ENCODE peak calls at places on chromosomes 2 and 18, in seven cellular contexts. X is hepatocyte; F is psoas muscle; R is mammary epithelial cell; E is effector memory CD4-positive, alpha-beta T cell; G is transverse colon; W is PC-3. A is an unnamed sample. For H3K4me1, the result is how much of the 10 kb centered on the place peaks cover.

GRCh38 chr2:185738679-185739472 is at the start of gene FSIP2:
- DNase-seq in X (peak), F (peak), R (peak), E (no peak), G (peak), W (peak), A (peak)

GRCh38 chr2:38907743-38908562 is 18.3 kb downstream of the ARHGEF33 start:
- DNase-seq in X (no peak), F (no peak), R (peak), E (no peak), G (no peak), W (peak), A (no peak)

GRCh38 chr2:35819053-35819452 is 536.5 kb upstream of the CRIM1 start:
- DNase-seq in X (no peak), F (no peak), R (no peak), E (no peak), G (no peak), W (no peak), A (no peak)

GRCh38 chr2:102186676-102187190 is at the start of gene IL1RL2:
- DNase-seq in X (peak), F (no peak), R (peak), E (no peak), G (peak), W (no peak), A (no peak)

GRCh38 chr2:28393115-28393836 is 618 bp downstream of the FOSL2 start:
- DNase-seq in X (peak), F (peak), R (peak), E (peak), G (peak), W (peak), A (peak)

GRCh38 chr2:175931751-175932295 is 70.2 kb downstream of the LNPK start:
- DNase-seq in X (peak), F (no peak), R (no peak), E (no peak), G (no peak), W (no peak), A (no peak)

GRCh38 chr2:228657807-228658402 is 476.4 kb upstream of the SPHKAP start:
- DNase-seq in X (peak), F (no peak), R (peak), E (no peak), G (no peak), W (peak), A (no peak)

GRCh38 chr2:74095629-74096028 is 52.1 kb downstream of the BOLA3 start:
- DNase-seq in X (peak), F (no peak), R (no peak), E (no peak), G (no peak), W (no peak), A (no peak)

GRCh38 chr2:73827018-73827417 is 1.7 kb upstream of the STAMBP start:
- DNase-seq in X (peak), F (no peak), R (peak), E (no peak), G (no peak), W (peak), A (no peak)

GRCh38 chr2:84807063-84807485 is 73.8 kb downstream of the TRABD2A start:
- DNase-seq in X (peak), F (no peak), R (peak), E (no peak), G (peak), W (peak), A (peak)

GRCh38 chr18:2644535-2644934 is 11.0 kb upstream of the SMCHD1 start:
- DNase-seq in X (no peak), F (no peak), R (no peak), E (no peak), G (no peak), W (no peak), A (no peak)

GRCh38 chr18:66548747-66549146 is 55.1 kb downstream of the CDH19 start:
- DNase-seq in X (no peak), F (no peak), R (no peak), E (no peak), G (no peak), W (peak), A (no peak)

GRCh38 chr2:112181571-112182290 is 43.5 kb downstream of the FBLN7 start:
- DNase-seq in X (peak), F (no peak), R (no peak), E (peak), G (no peak), W (no peak), A (no peak)

GRCh38 chr18:79794851-79795250 is 2.9 kb upstream of the KCNG2 start:
- DNase-seq in X (no peak), F (peak), R (no peak), E (no peak), G (no peak), W (no peak), A (peak)

GRCh38 chr18:68455229-68455603 is 259.7 kb downstream of the TMX3 start:
- DNase-seq in X (no peak), F (no peak), R (no peak), E (no peak), G (no peak), W (no peak), A (no peak)

GRCh38 chr2:206145665-206146064 is 13.6 kb downstream of the NDUFS1 start:
- DNase-seq in X (no peak), F (no peak), R (no peak), E (no peak), G (no peak), W (no peak), A (no peak)

GRCh38 chr2:156986339-156986988 is 271.0 kb upstream of the GALNT5 start:
- DNase-seq in X (peak), F (no peak), R (no peak), E (no peak), G (no peak), W (peak), A (no peak)

GRCh38 chr2:11579867-11580659 is 46.2 kb downstream of the GREB1 start:
- DNase-seq in X (no peak), F (no peak), R (no peak), E (no peak), G (no peak), W (no peak), A (no peak)

GRCh38 chr18:63570721-63571120 is 16.4 kb upstream of the SERPINB13 start:
- DNase-seq in X (no peak), F (no peak), R (no peak), E (no peak), G (no peak), W (no peak), A (no peak)

GRCh38 chr2:233380132-233381012 is 26.1 kb downstream of the DGKD start:
- DNase-seq in X (no peak), F (no peak), R (no peak), E (no peak), G (no peak), W (no peak), A (no peak)

GRCh38 chr18:50158866-50159653 is 35.9 kb downstream of the MYO5B start:
- DNase-seq in X (peak), F (no peak), R (peak), E (no peak), G (peak), W (peak), A (peak)

GRCh38 chr2:27075219-27075871 is 3.1 kb upstream of the EMILIN1 start:
- DNase-seq in X (no peak), F (peak), R (no peak), E (peak), G (peak), W (no peak), A (peak)

GRCh38 chr2:75416420-75417342 is 144.1 kb downstream of the EVA1A start:
- DNase-seq in X (peak), F (no peak), R (no peak), E (no peak), G (no peak), W (no peak), A (no peak)

GRCh38 chr2:27431395-27431794 is 3.0 kb downstream of the NRBP1 start:
- DNase-seq in X (no peak), F (no peak), R (peak), E (no peak), G (no peak), W (peak), A (peak)

GRCh38 chr2:236834284-236834683 is 251.4 kb upstream of the COPS8 start:
- DNase-seq in X (no peak), F (no peak), R (no peak), E (no peak), G (no peak), W (no peak), A (peak)

GRCh38 chr2:73091696-73092095 is 20.2 kb upstream of the SFXN5 start:
- DNase-seq in X (no peak), F (no peak), R (no peak), E (no peak), G (no peak), W (no peak), A (no peak)

GRCh38 chr2:36479406-36479805 is 118.6 kb downstream of the FEZ2 start:
- DNase-seq in X (no peak), F (no peak), R (no peak), E (no peak), G (no peak), W (no peak), A (no peak)

GRCh38 chr18:54209471-54210180 is 14.8 kb downstream of the MBD2 start:
- DNase-seq in X (no peak), F (no peak), R (peak), E (no peak), G (no peak), W (no peak), A (no peak)

GRCh38 chr2:58045580-58046334 is 849 bp upstream of the VRK2 start:
- DNase-seq in X (no peak), F (peak), R (no peak), E (no peak), G (no peak), W (no peak), A (peak)

GRCh38 chr2:55901322-55901721 is 22.3 kb downstream of the EFEMP1 start:
- DNase-seq in X (peak), F (no peak), R (peak), E (no peak), G (no peak), W (peak), A (peak)

GRCh38 chr18:37639846-37640245 is 74.2 kb upstream of the CELF4 start:
- DNase-seq in X (no peak), F (no peak), R (no peak), E (no peak), G (no peak), W (no peak), A (no peak)

GRCh38 chr2:46362667-46363012 is 65.4 kb downstream of the EPAS1 start:
- DNase-seq in X (no peak), F (no peak), R (no peak), E (no peak), G (no peak), W (no peak), A (no peak)

GRCh38 chr2:165293439-165294420 is 54.5 kb downstream of the SCN2A start:
- DNase-seq in X (peak), F (no peak), R (peak), E (peak), G (peak), W (peak), A (peak)

GRCh38 chr2:63712748-63713147 is 124.0 kb downstream of the MDH1 start:
- DNase-seq in X (no peak), F (peak), R (peak), E (no peak), G (no peak), W (no peak), A (no peak)

GRCh38 chr18:77944533-77944932 is 694.9 kb downstream of the GALR1 start:
- DNase-seq in X (no peak), F (no peak), R (no peak), E (no peak), G (no peak), W (no peak), A (no peak)
- H3K4me1 ChIP-seq in X (under half), F (under half), R (under half), E (under half), G (under half), W (under half), A (under half)

DNA sequence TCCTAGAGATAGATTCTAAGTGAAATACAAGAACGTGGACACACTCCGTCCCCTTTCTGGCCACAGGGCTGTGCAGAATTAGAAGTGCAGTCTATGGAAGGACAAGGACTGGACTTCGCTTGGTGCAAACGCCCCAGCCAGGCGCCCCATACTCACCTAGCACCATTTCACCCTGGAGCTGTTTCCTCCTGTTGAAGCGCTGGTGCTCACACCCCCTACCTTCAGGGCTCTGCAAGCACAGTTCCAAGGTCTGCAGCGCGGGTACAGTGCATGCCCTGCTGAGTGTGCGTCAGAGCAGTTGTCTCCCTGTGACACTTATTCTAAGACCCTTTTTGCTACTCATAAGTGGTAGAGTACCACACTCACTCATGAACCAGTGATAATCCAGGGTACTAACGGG is 3.0 kb downstream of the HPCAL1 start:
- DNase-seq in X (peak), F (no peak), R (no peak), E (no peak), G (peak), W (peak), A (peak)
- H3K4me1 ChIP-seq in X (under half), F (under half), R (under half), E (half or more), G (under half), W (under half), A (under half)

DNA sequence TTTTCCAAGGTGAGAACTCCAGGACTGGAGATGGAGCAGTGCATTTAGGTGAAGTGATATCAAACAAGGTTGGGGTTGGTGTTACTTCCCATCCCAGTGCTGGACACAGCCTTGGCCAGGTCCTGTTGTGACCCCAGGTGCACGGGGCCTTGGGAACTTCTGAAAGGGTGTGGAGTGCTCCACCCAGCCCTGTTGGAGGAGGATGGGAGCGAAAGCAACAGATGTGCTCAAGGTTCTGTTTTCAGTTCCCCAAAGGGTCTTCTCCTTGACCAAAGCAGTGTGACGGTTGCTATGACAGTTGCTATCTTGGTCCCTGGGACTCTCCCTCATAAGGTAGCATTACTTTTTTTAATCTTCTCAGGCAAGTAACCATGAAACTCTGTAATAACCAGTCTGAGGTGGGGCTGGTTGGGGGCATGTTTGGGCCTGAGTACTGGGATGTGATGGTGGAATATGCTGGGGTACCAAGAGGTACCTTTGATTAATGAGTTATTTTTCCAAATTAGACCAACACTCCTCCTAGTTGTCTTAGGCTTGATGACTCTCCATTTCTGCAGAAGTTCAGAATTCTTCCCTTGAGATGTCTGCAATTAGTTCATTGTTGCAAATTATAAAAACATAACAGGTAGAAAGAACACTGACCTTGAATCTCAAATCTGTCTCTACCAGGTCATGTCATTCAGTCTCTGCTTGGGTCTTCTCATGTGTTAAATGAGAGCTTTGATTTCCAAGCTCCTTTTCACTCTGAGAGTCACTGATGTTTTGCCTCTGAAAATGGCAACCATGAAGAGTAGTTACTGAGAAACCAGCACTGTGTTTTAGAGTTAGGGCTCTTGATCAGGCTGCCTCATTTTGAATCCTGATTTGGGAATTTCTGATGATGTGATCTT is 154.5 kb downstream of the RPIA start:
- DNase-seq in X (no peak), F (no peak), R (no peak), E (no peak), G (peak), W (no peak), A (no peak)
- H3K4me1 ChIP-seq in X (under half), F (under half), R (under half), E (under half), G (under half), W (under half), A (under half)

GRCh38 chr2:187900023-187900422 is 345.8 kb upstream of the TFPI start:
- DNase-seq in X (no peak), F (no peak), R (peak), E (no peak), G (no peak), W (no peak), A (no peak)
- H3K4me1 ChIP-seq in X (under half), F (under half), R (under half), E (under half), G (under half), W (under half), A (under half)

DNA sequence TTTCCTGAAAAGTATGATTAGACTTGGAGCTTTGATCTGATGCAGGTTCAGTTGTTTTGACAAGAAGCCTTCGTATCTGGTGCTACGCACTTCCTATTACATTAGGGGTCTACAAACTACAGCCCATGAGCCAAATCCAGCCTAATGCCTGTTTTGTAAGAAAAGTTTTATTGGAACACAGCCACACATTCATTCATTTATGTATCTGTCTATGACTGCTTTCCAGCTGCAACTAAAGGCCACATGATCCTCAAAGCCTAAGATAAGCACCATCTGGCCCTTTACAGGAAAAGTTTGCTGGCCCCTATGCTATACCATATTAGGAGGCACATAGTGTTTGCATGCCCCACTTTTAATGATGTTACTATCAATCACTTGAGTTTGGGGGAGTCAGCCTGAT is 26.0 kb downstream of the EIF2AK3 start:
- DNase-seq in X (peak), F (no peak), R (no peak), E (no peak), G (no peak), W (no peak), A (no peak)
- H3K4me1 ChIP-seq in X (under half), F (under half), R (under half), E (under half), G (under half), W (under half), A (half or more)

GRCh38 chr2:234578389-234578788 is 81.5 kb upstream of the ARL4C start:
- DNase-seq in X (no peak), F (no peak), R (no peak), E (no peak), G (no peak), W (no peak), A (no peak)
- H3K4me1 ChIP-seq in X (under half), F (under half), R (under half), E (under half), G (under half), W (under half), A (under half)

DNA sequence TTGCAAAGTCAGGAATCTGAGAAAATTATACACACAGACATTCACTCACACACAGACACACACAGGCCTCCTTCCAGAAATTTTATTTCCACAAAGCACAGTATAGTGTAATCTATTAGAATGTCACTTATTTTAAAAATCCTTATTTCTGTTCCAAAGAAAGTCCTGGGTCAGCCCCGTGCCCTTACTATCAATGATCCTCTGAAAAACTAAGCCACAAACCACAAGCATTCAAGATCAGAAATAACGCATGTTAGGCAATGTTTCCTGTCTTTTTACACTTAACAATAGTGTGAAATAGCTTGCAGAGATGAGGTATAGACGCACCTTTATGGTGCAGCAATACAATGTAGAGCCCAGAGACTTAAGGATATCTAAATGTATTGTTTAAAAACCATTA is 25.8 kb downstream of the TBC1D8 start:
- DNase-seq in X (no peak), F (no peak), R (peak), E (no peak), G (no peak), W (peak), A (no peak)
- H3K4me1 ChIP-seq in X (under half), F (half or more), R (half or more), E (under half), G (under half), W (half or more), A (half or more)

DNA sequence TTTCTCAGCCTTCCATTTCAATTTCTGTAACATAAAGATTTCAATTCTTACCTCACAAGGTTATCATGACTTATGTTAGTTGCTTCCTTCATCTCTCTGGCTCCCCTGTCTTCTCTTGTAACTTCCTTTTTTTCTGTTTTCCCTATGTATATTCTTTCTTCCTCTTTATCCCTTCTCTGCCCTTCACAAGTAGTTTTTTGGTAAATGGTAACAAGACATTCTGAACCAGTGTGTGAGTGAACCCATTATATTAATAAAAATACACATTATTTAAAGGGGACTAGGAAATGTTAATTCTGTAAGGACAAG is 8.4 kb downstream of the ACSL3 start:
- DNase-seq in X (no peak), F (no peak), R (no peak), E (no peak), G (no peak), W (no peak), A (no peak)
- H3K4me1 ChIP-seq in X (under half), F (half or more), R (under half), E (under half), G (under half), W (under half), A (under half)